ENCODE peak calls at places on chromosome 7, in ten cellular contexts. T, M, B, F, W, J, I, Q, O and U are unnamed samples.

GRCh38 chr7:116525913-116526857 is 1.3 kb downstream of the CAV1 start:
- DNase-seq in T (peak), J (peak), B (peak), W (peak), I (peak), Q (no peak), F (peak), O (peak), M (peak), U (peak)

GRCh38 chr7:17822557-17823173 is 117.6 kb downstream of the SNX13 start:
- DNase-seq in B (no peak), J (no peak), W (no peak), M (no peak), F (no peak), O (no peak), T (no peak), Q (no peak), I (no peak), U (peak)

GRCh38 chr7:19852192-19852591 is 78.8 kb upstream of the TMEM196 start:
- DNase-seq in Q (no peak), I (no peak), T (no peak), J (no peak), F (no peak), O (no peak), M (no peak), B (peak), W (no peak), U (no peak)

GRCh38 chr7:142602183-142602582 is 147.1 kb upstream of the PRSS1 start:
- DNase-seq in O (no peak), J (no peak), T (no peak), M (no peak), I (no peak), W (no peak), B (no peak), Q (no peak), F (no peak), U (no peak)

GRCh38 chr7:139629392-139630082 is 106.1 kb downstream of the CLEC2L start:
- DNase-seq in B (no peak), T (peak), Q (no peak), F (no peak), O (no peak), J (peak), M (no peak), W (no peak), I (no peak), U (no peak)

GRCh38 chr7:142487124-142487523 is 229.3 kb upstream of the PRSS58 start:
- DNase-seq in I (no peak), W (no peak), M (no peak), T (no peak), B (no peak), O (no peak), J (no peak), F (no peak), Q (no peak), U (no peak)

GRCh38 chr7:141126107-141126506 is 52.2 kb downstream of the TMEM178B start:
- DNase-seq in M (no peak), Q (no peak), O (no peak), F (no peak), I (no peak), J (no peak), B (no peak), T (no peak), W (no peak), U (no peak)

GRCh38 chr7:1548438-1548831 is 7.6 kb downstream of the TMEM184A start:
- DNase-seq in T (no peak), J (no peak), Q (no peak), B (no peak), F (no peak), W (no peak), I (no peak), M (no peak), O (no peak), U (no peak)

GRCh38 chr7:37342665-37343471 is 105.8 kb downstream of the ELMO1 start:
- DNase-seq in F (no peak), B (no peak), I (no peak), O (no peak), T (no peak), W (no peak), J (peak), M (no peak), Q (no peak), U (no peak)

GRCh38 chr7:107594961-107595737 is 15.1 kb downstream of the BCAP29 start:
- DNase-seq in W (peak), F (peak), Q (peak), T (peak), O (no peak), J (peak), B (peak), M (peak), I (peak), U (no peak)

GRCh38 chr7:36736827-36737211 is 12.5 kb upstream of the AOAH start:
- DNase-seq in J (peak), O (no peak), F (no peak), M (no peak), I (no peak), T (no peak), Q (no peak), B (no peak), W (no peak), U (no peak)

GRCh38 chr7:2045559-2046405 is 187.0 kb downstream of the MAD1L1 start:
- DNase-seq in J (no peak), F (no peak), I (no peak), B (no peak), O (peak), T (no peak), W (no peak), M (no peak), Q (no peak), U (no peak)

GRCh38 chr7:48255046-48255445 is 83.8 kb downstream of the ABCA13 start:
- DNase-seq in T (peak), W (no peak), I (peak), O (no peak), J (peak), B (peak), F (no peak), Q (no peak), M (no peak), U (no peak)

GRCh38 chr7:84490661-84491060 is 296.1 kb upstream of the SEMA3A start:
- DNase-seq in W (no peak), M (no peak), Q (no peak), I (peak), J (no peak), O (no peak), F (no peak), B (peak), T (peak), U (no peak)

GRCh38 chr7:131895541-131896173 is 339.2 kb upstream of the PODXL start:
- DNase-seq in T (peak), M (no peak), W (peak), B (peak), Q (peak), J (peak), O (no peak), I (peak), F (peak), U (peak)

GRCh38 chr7:24005517-24005916 is 278.5 kb upstream of the NPY start:
- DNase-seq in I (no peak), M (no peak), W (no peak), O (no peak), B (no peak), F (no peak), Q (no peak), T (no peak), J (no peak), U (no peak)
- TF ChIP-seq CTCF in I (no peak), M (no peak), W (no peak), O (no peak), B (no peak), F (peak), Q (no peak), T (no peak), J (no peak), U (no peak)

DNA sequence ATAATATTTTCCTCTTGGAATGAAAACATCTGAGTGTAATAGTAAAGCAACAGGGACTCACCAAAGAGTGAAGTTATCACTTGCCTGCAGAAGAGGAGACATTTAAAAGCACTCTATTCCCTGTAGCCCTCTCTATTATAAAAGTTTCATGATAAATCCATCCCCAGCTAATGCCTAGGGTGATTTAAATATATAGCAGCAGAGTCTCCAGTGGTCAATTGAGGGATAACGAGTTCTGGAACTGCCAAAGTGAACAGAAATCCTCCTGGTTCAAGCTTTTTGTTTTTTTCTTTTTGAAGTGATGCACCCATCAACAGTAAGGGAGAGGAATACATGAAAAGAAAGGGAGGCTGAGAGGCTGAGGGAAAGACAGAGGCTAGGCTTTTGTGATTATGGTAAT is 87.3 kb downstream of the EVX1 start:
- DNase-seq in O (no peak), I (no peak), B (peak), Q (no peak), M (no peak), T (no peak), W (peak), J (no peak), F (no peak), U (no peak)
- TF ChIP-seq CTCF in O (peak), I (no peak), B (peak), Q (no peak), M (no peak), T (peak), W (peak), J (no peak), F (no peak), U (peak)

GRCh38 chr7:130298927-130299326 is 6.0 kb downstream of the CPA4 start:
- DNase-seq in F (no peak), Q (no peak), W (no peak), M (no peak), B (no peak), I (no peak), T (no peak), J (no peak), O (no peak), U (no peak)
- TF ChIP-seq CTCF in F (no peak), Q (no peak), W (no peak), M (no peak), B (no peak), I (no peak), T (no peak), J (no peak), O (no peak), U (no peak)

DNA sequence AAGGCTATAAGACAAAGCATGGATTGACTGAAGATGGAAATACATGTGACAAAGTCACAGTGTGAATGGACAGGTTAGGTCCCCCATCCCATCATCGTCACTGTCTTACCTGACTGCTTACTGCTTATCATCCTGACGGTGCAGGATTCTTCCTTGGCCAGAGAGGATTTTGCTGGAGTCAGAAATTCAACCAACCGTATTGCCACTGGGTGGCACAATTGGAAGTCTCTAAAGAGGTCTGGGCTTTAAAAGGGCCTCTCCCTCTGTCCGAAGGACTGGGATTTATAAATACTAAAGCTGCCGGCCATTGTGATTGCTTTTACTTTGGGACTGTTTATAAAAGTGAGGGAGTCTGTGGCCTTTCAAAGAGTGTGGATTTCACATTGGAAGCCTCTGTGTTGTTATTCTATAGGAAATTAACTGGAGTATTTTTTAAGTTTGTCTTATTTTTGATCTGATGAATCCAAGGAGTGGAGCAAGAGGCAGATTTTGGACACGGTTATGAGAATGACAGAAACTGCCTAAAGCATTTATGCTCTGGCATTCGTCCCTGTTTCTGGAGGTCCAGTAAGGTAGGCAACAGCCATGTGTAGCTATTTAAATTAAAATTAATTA is 113.3 kb upstream of the CREB5 start:
- DNase-seq in M (no peak), I (no peak), Q (no peak), F (no peak), W (peak), J (peak), T (peak), B (peak), O (peak), U (peak)
- TF ChIP-seq CTCF in M (peak), I (peak), Q (peak), F (peak), W (peak), J (peak), T (peak), B (peak), O (peak), U (peak)